ENCODE peak calls at places on chromosomes 11 and 22, in ten cellular contexts. K is AG09319; R is small intestine; G is HCEC 1CT; N is hepatocyte; A is activated CD4-positive, alpha-beta T cell treated with anti-CD3 and anti-CD28 coated beads for 48 hours; C is stimulated activated CD4-positive, alpha-beta T cell treated with anti-CD3 and anti-CD28 coated beads, Interleukin-12 subunit alpha, Interleukin-12 subunit beta, amount 100 ng/mL, for 48 hours; Q is heart right ventricle; P is NCI-H345; B is HuH-7.5. I is an unnamed sample.
A peak's percentile ranks its signal among the peaks of the same experiment; 100 is the strongest.

GRCh38 chr11:87252869-87253268 is 215.1 kb downstream of the TMEM135 start:
- DNase-seq in R (no peak), K (no peak), G (peak; percentile 31), N (no peak), A (no peak), C (no peak), P (no peak), B (no peak), Q (no peak), I (no peak)

GRCh38 chr11:93668171-93668570 is 6.7 kb downstream of the CEP295 start:
- DNase-seq in A (no peak), P (no peak), Q (no peak), N (no peak), C (no peak), K (no peak), R (no peak), G (peak; percentile 2), B (no peak), I (no peak)

GRCh38 chr11:70212227-70212811 is 9.2 kb downstream of the FADD start:
- DNase-seq in G (no peak), P (no peak), K (no peak), B (no peak), C (no peak), Q (no peak), N (peak; percentile 59), R (peak; percentile 85), A (no peak), I (no peak)

GRCh38 chr11:86678296-86678695 is 5.9 kb upstream of the ME3 start:
- DNase-seq in P (no peak), G (no peak), Q (no peak), K (no peak), B (no peak), C (no peak), N (no peak), R (no peak), A (no peak), I (no peak)

GRCh38 chr11:34750692-34751405 is 130.0 kb downstream of the EHF start:
- DNase-seq in Q (no peak), N (no peak), K (no peak), B (no peak), C (no peak), P (no peak), R (no peak), A (no peak), G (no peak), I (no peak)

GRCh38 chr11:66343176-66343575 is 1.7 kb downstream of the BRMS1 start:
- DNase-seq in A (no peak), N (no peak), K (no peak), Q (no peak), R (no peak), B (no peak), C (no peak), P (no peak), G (peak; percentile 88), I (no peak)

GRCh38 chr11:120858740-120859139 is 165.2 kb upstream of the TBCEL start:
- DNase-seq in C (no peak), Q (no peak), A (no peak), P (no peak), G (no peak), N (peak; percentile 26), K (no peak), B (no peak), R (no peak), I (no peak)

GRCh38 chr22:36211237-36211881 is 9.8 kb upstream of the APOL4 start:
- DNase-seq in G (peak; percentile 16), N (no peak), B (no peak), A (no peak), P (peak; percentile 39), Q (no peak), K (no peak), R (no peak), C (no peak), I (no peak)

GRCh38 chr22:39177456-39177775 is 24.9 kb upstream of the CBX7 start:
- DNase-seq in C (no peak), R (no peak), Q (no peak), B (no peak), P (no peak), G (no peak), A (no peak), N (no peak), K (no peak), I (no peak)

GRCh38 chr11:133947298-133947905 is 9.4 kb downstream of the IGSF9B start:
- DNase-seq in P (peak; percentile 54), N (peak; percentile 83), R (no peak), A (peak; percentile 70), Q (peak; percentile 57), G (peak; percentile 35), C (peak; percentile 44), B (no peak), K (no peak), I (peak; percentile 55)

GRCh38 chr22:38415561-38416321 is 39.3 kb downstream of the KCNJ4 start:
- DNase-seq in A (no peak), K (no peak), N (peak; percentile 3), R (no peak), B (no peak), P (peak; percentile 72), G (no peak), C (no peak), Q (peak; percentile 65), I (peak; percentile 19)

GRCh38 chr11:114367244-114367957 is 32.9 kb downstream of the C11orf71 start:
- DNase-seq in C (no peak), K (no peak), G (no peak), R (no peak), A (no peak), B (no peak), Q (no peak), P (no peak), N (no peak), I (no peak)

GRCh38 chr22:24865508-24865907 is 59.5 kb downstream of the SGSM1 start:
- DNase-seq in Q (no peak), N (no peak), B (no peak), K (no peak), G (no peak), R (peak; percentile 15), C (no peak), P (no peak), A (no peak), I (no peak)

GRCh38 chr11:830295-831131 is 2.2 kb upstream of the CD151 start:
- DNase-seq in G (peak; percentile 54), R (peak; percentile 76), C (no peak), Q (peak; percentile 84), A (peak; percentile 71), K (no peak), B (peak; percentile 87), N (peak; percentile 90), P (peak; percentile 88), I (peak; percentile 53)

GRCh38 chr22:50268655-50269113 is 1.5 kb downstream of the MAPK11 start:
- DNase-seq in P (peak; percentile 17), G (no peak), N (no peak), Q (no peak), R (peak; percentile 56), A (no peak), B (no peak), K (no peak), C (no peak), I (no peak)

GRCh38 chr11:122984186-122985011 is 2.8 kb upstream of the BSX start:
- DNase-seq in C (no peak), P (peak; percentile 65), R (no peak), B (no peak), N (no peak), K (no peak), G (no peak), A (no peak), Q (no peak), I (no peak)

GRCh38 chr11:75793966-75794365 is 21.0 kb upstream of the UVRAG start:
- DNase-seq in N (no peak), B (no peak), Q (no peak), K (no peak), R (no peak), P (peak; percentile 8), C (no peak), A (no peak), G (no peak), I (no peak)

GRCh38 chr11:74689666-74690065 is 41.6 kb downstream of the CHRDL2 start:
- DNase-seq in B (no peak), C (no peak), Q (no peak), R (no peak), P (no peak), K (no peak), A (no peak), N (no peak), G (peak; percentile 65), I (no peak)

GRCh38 chr11:47020793-47021624 is 84.4 kb downstream of the CSTPP1 start:
- DNase-seq in R (no peak), A (no peak), P (no peak), K (no peak), Q (no peak), N (no peak), G (peak; percentile 42), B (no peak), C (no peak), I (no peak)

GRCh38 chr11:88338223-88338661 is 706 bp upstream of the CTSC start:
- DNase-seq in A (peak; percentile 76), P (no peak), R (peak; percentile 49), C (peak; percentile 43), B (peak; percentile 16), N (peak; percentile 64), Q (peak; percentile 30), G (peak; percentile 92), K (no peak), I (peak; percentile 43)

GRCh38 chr11:124069429-124070401 is 28.6 kb upstream of the OR10G7 start:
- DNase-seq in K (peak; percentile 11), Q (peak; percentile 24), N (peak; percentile 80), P (peak; percentile 59), G (peak; percentile 75), R (peak; percentile 59), A (peak; percentile 63), C (peak; percentile 30), B (no peak), I (no peak)

GRCh38 chr11:61745796-61746653 is 6.4 kb upstream of the MYRF start:
- DNase-seq in Q (no peak), N (no peak), B (no peak), P (no peak), G (no peak), R (no peak), A (no peak), C (no peak), K (no peak), I (no peak)

GRCh38 chr22:23684561-23685031 is 6.2 kb upstream of the RGL4 start:
- DNase-seq in K (no peak), C (no peak), N (no peak), Q (no peak), G (no peak), A (no peak), P (no peak), R (no peak), B (no peak), I (no peak)

GRCh38 chr22:48740086-48740730 is 1087.5 kb downstream of the BRD1 start:
- DNase-seq in B (no peak), C (no peak), K (no peak), N (peak; percentile 37), Q (no peak), R (no peak), A (no peak), P (no peak), G (no peak), I (peak; percentile 17)

GRCh38 chr22:46267431-46268279 is at the start of gene TTC38:
- DNase-seq in B (peak; percentile 96), A (peak; percentile 43), N (peak; percentile 91), G (peak; percentile 74), P (peak; percentile 36), K (peak; percentile 40), Q (peak; percentile 96), C (peak; percentile 46), R (peak; percentile 91), I (peak; percentile 67)

GRCh38 chr22:38935023-38935422 is 22.4 kb upstream of the APOBEC3A start:
- DNase-seq in K (no peak), P (peak; percentile 95), B (no peak), N (no peak), R (peak; percentile 100), Q (peak; percentile 78), C (no peak), G (no peak), A (no peak), I (no peak)

GRCh38 chr11:47216141-47216798 is 1.5 kb downstream of the DDB2 start:
- DNase-seq in A (peak; percentile 80), C (peak; percentile 65), P (no peak), K (no peak), R (peak; percentile 85), B (no peak), G (peak; percentile 71), N (peak; percentile 79), Q (peak; percentile 27), I (peak; percentile 56)

GRCh38 chr11:62560566-62561103 is 13.1 kb downstream of the EEF1G start:
- DNase-seq in B (peak; percentile 75), N (peak; percentile 96), P (peak; percentile 21), Q (peak; percentile 79), A (peak; percentile 83), C (no peak), R (peak; percentile 93), G (peak; percentile 98), K (peak; percentile 95), I (no peak)

I was measured in activated CD4-positive, CD25-positive, alpha-beta regulatory T cell treated with anti-CD3 and anti-CD28 coated beads, Interleukin-2, amount 50 U/mL, for 72 hours.